ENCODE peak calls at places on chromosome X, in four cellular contexts. O is osteoblast, D is tibial nerve, B is AG04450. W is an unnamed sample.

GRCh38 chrX:40248822-40249221 is 151.1 kb upstream of the BCOR start:
- DNase-seq in O (no peak), D (no peak), B (no peak), W (no peak)

GRCh38 chrX:27751976-27752375 is 55.8 kb upstream of the MAGEB10 start:
- DNase-seq in O (no peak), D (no peak), B (no peak), W (no peak)

GRCh38 chrX:36583674-36584073 is 424.5 kb upstream of the FAM47C start:
- DNase-seq in O (no peak), D (no peak), B (no peak), W (no peak)

GRCh38 chrX:109374276-109374960 is 107.5 kb downstream of the GUCY2F start:
- DNase-seq in O (no peak), D (no peak), B (no peak), W (no peak)

GRCh38 chrX:39298821-39299220 is 497.6 kb downstream of the MID1IP1 start:
- DNase-seq in O (no peak), D (no peak), B (no peak), W (no peak)

GRCh38 chrX:20252392-20253231 is 14.1 kb downstream of the RPS6KA3 start:
- DNase-seq in O (peak; percentile 43), D (no peak), B (no peak), W (no peak)

GRCh38 chrX:120380699-120381098 is 18.8 kb downstream of the ATP1B4 start:
- DNase-seq in O (no peak), D (no peak), B (no peak), W (no peak)

GRCh38 chrX:77519765-77520164 is 72.6 kb downstream of the FGF16 start:
- DNase-seq in O (no peak), D (no peak), B (no peak), W (no peak)

GRCh38 chrX:70088281-70088680 is 26.0 kb downstream of the OTUD6A start:
- DNase-seq in O (no peak), D (no peak), B (no peak), W (no peak)

GRCh38 chrX:140918398-140919043 is 83.9 kb upstream of the SPANXB1 start:
- DNase-seq in O (no peak), D (no peak), B (peak; percentile 8), W (no peak)

GRCh38 chrX:15334561-15334960 is 762 bp downstream of the PIGA start:
- DNase-seq in O (no peak), D (no peak), B (no peak), W (no peak)

GRCh38 chrX:85391879-85392238 is 12.4 kb upstream of the POF1B start:
- DNase-seq in O (no peak), D (no peak), B (no peak), W (no peak)

GRCh38 chrX:131633285-131633917 is 89.5 kb downstream of the OR13H1 start:
- DNase-seq in O (peak; percentile 72), D (peak; percentile 12), B (no peak), W (no peak)

GRCh38 chrX:138745215-138745614 is 33.7 kb upstream of the FGF13 start:
- DNase-seq in O (no peak), D (no peak), B (no peak), W (no peak)

GRCh38 chrX:130083656-130084382 is 26.5 kb downstream of the ELF4 start:
- DNase-seq in O (peak; percentile 11), D (no peak), B (no peak), W (no peak)

DNA sequence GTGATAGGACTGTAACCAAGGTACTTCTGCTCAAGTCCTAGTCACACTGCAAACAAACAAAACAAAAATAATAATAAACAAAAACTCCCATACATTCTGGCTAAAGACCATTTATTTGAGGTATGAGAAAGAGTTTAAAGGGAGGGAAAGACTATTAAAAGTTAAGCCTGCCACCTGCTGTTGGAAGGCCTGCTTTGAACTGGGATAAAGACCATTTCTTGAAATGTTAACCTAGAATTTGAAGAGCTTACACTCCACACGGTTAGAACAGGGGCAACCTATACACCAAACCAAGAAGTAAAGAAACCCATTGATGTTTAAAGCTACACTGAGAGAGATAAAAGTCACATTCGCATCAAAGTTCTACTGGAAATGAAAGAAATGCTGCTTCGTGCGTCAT is 548.7 kb upstream of the DIPK2B start:
- DNase-seq in O (no peak), D (no peak), B (no peak), W (no peak)
- TF ChIP-seq CTCF in O (peak; percentile 53), D (no peak), B (peak; percentile 45), W (no peak)

DNA sequence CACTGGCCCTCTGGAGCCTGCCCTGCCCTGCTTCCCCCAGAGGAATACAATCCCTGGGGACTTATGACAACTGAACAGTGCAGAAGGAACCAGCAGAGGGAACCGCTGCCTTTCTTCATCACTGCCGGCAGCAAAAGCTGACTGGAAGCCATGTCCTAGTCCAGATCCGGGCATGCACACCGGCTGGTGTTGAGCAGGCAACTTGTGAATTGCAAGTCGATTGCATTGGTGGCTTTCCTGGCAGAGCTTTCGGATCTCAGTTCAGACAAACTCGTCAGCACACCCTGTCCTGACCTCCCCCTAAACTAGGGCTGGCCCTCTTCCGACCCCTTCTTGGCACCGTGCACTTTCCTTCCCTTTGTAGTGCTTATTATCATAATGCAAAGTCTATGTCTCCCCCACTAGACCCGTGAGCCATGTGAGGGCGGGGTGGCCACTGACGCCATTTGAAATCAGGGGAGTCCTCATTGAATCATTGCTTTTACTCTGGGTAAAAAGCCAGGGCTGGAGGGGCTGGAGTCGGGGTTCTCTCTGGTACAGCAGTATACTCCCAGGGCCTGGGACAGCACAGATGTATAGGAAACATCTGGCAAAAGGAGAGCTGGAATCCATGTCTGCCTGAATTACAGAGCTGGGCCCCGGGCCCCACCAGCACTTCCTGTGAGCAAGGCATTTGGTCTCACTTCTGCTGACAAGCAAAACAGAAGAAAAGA is 1.8 kb downstream of the ARHGAP4 start:
- DNase-seq in O (no peak), D (no peak), B (no peak), W (peak; percentile 49)
- TF ChIP-seq CTCF in O (no peak), D (no peak), B (peak; percentile 30), W (no peak)

GRCh38 chrX:34580069-34580468 is 77.0 kb downstream of the TMEM47 start:
- DNase-seq in O (no peak), D (no peak), B (no peak), W (no peak)

DNA sequence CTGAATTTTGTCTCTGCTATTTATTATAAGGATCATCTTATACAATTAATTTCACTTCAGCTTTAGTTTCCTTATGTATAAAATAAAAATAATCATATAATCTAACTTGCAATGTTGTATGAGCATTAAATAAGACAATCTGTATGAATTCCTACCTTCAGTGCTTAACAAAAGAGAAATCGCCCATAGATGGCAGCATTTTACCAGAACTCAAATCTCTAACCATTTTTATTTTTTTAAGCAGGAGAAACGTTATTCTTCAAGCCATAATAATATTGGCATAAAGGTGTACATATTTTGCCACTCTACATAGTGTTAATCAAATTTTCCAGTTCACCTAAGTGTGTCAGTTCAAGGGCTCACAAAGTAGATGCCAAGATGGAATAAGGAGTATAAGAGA is 78.8 kb downstream of the TMEM47 start:
- DNase-seq in O (peak; percentile 62), D (no peak), B (peak; percentile 4), W (no peak)
- TF ChIP-seq CTCF in O (peak; percentile 53), D (peak; percentile 9), B (peak; percentile 39), W (peak; percentile 3)

GRCh38 chrX:13898603-13899002 is 81.7 kb upstream of the GPM6B start:
- DNase-seq in O (no peak), D (no peak), B (no peak), W (no peak)
- TF ChIP-seq CTCF in O (no peak), D (no peak), B (no peak), W (no peak)

GRCh38 chrX:16435399-16435986 is 214.5 kb upstream of the S100G start:
- DNase-seq in O (no peak), D (no peak), B (no peak), W (no peak)

GRCh38 chrX:16431266-16431665 is 218.7 kb upstream of the S100G start:
- DNase-seq in O (no peak), D (no peak), B (no peak), W (no peak)

GRCh38 chrX:16433021-16433420 is 216.9 kb upstream of the S100G start:
- DNase-seq in O (no peak), D (no peak), B (no peak), W (no peak)

GRCh38 chrX:16436348-16437188 is 213.4 kb upstream of the S100G start:
- DNase-seq in O (peak; percentile 74), D (peak; percentile 43), B (no peak), W (no peak)
- TF ChIP-seq CTCF in O (peak; percentile 90), D (peak; percentile 18), B (peak; percentile 59), W (peak; percentile 50)

GRCh38 chrX:45596190-45596808 is 395.6 kb upstream of the DIPK2B start:
- DNase-seq in O (no peak), D (no peak), B (no peak), W (no peak)
- TF ChIP-seq CTCF in O (peak; percentile 16), D (no peak), B (no peak), W (no peak)